ENCODE peak calls at places on chromosome 1, in six cellular contexts. Y is breast epithelium; S is CD4-positive, alpha-beta T cell; Q is MM.1S; D is dorsolateral prefrontal cortex; L is SK-N-MC. H is an unnamed sample.

GRCh38 chr1:1346501-1346890 is 2.7 kb downstream of the DVL1 start:
- DNase-seq in L (no peak), Q (no peak), Y (no peak), D (no peak), S (no peak), H (no peak)

GRCh38 chr1:53638641-53639035 is 100.3 kb downstream of the GLIS1 start:
- DNase-seq in S (no peak), D (no peak), L (no peak), Q (no peak), Y (no peak), H (no peak)

GRCh38 chr1:31627301-31627929 is 9.9 kb downstream of the HCRTR1 start:
- DNase-seq in S (no peak), Q (no peak), D (no peak), Y (peak), L (no peak), H (no peak)

GRCh38 chr1:225554216-225554812 is 98.6 kb downstream of the ENAH start:
- DNase-seq in D (no peak), Y (no peak), Q (peak), S (no peak), L (no peak), H (peak)

GRCh38 chr1:201336711-201337450 is 40.6 kb downstream of the TNNT2 start:
- DNase-seq in L (no peak), D (no peak), Q (no peak), S (no peak), Y (no peak), H (no peak)

GRCh38 chr1:105343317-105343716 is 1593.6 kb downstream of the AMY1C start:
- DNase-seq in Y (no peak), S (no peak), L (no peak), D (no peak), Q (no peak), H (no peak)

GRCh38 chr1:213415686-213416380 is 364.8 kb downstream of the RPS6KC1 start:
- DNase-seq in D (no peak), S (no peak), L (no peak), Y (no peak), Q (no peak), H (no peak)

GRCh38 chr1:155181371-155182051 is 7.9 kb downstream of the TRIM46 start:
- DNase-seq in Q (no peak), S (no peak), D (no peak), L (no peak), Y (no peak), H (no peak)

GRCh38 chr1:62424412-62424811 is 12.4 kb upstream of the USP1 start:
- DNase-seq in D (no peak), Y (no peak), L (no peak), Q (no peak), S (no peak), H (no peak)

GRCh38 chr1:180424848-180425457 is 77.4 kb downstream of the ACBD6 start:
- DNase-seq in S (no peak), L (peak), D (no peak), Q (no peak), Y (no peak), H (no peak)

GRCh38 chr1:149846600-149847466 is 52.5 kb upstream of the BOLA1 start:
- DNase-seq in D (no peak), Q (peak), Y (no peak), L (no peak), S (no peak), H (no peak)

GRCh38 chr1:3659093-3659492 is 6.8 kb downstream of the TP73 start:
- DNase-seq in L (no peak), Q (no peak), Y (no peak), S (no peak), D (no peak), H (no peak)

GRCh38 chr1:170424346-170424745 is 107.6 kb upstream of the GORAB start:
- DNase-seq in Q (no peak), S (no peak), Y (no peak), D (no peak), L (no peak), H (no peak)

GRCh38 chr1:182860658-182861057 is 21.5 kb downstream of the DHX9 start:
- DNase-seq in L (no peak), D (no peak), S (no peak), Q (no peak), Y (no peak), H (no peak)

GRCh38 chr1:179866616-179867015 is 11.0 kb downstream of the TOR1AIP2 start:
- DNase-seq in D (no peak), Y (no peak), Q (no peak), S (no peak), L (no peak), H (no peak)

GRCh38 chr1:39676951-39677350 is 5.0 kb upstream of the NT5C1A start:
- DNase-seq in S (no peak), Y (no peak), D (no peak), L (no peak), Q (no peak), H (no peak)

GRCh38 chr1:34824817-34825454 is 32.1 kb downstream of the GJA4 start:
- DNase-seq in Q (no peak), S (no peak), L (no peak), D (no peak), Y (no peak), H (no peak)

GRCh38 chr1:16498573-16499359 is 15.3 kb downstream of the RNU1-1 start:
- DNase-seq in L (no peak), Q (peak), S (peak), D (peak), Y (peak), H (peak)

GRCh38 chr1:43270421-43271095 is 775 bp downstream of the TMEM125 start:
- DNase-seq in D (peak), S (no peak), Y (peak), Q (no peak), L (no peak), H (peak)

GRCh38 chr1:17194133-17194475 is 10.8 kb upstream of the PADI1 start:
- DNase-seq in Y (no peak), S (no peak), D (peak), L (no peak), Q (no peak), H (no peak)

GRCh38 chr1:24748191-24749121 is 3.2 kb downstream of the CLIC4 start:
- DNase-seq in Y (no peak), D (no peak), S (no peak), Q (peak), L (no peak), H (no peak)
- H3K27ac ChIP-seq in Y (no peak), D (no peak), S (no peak), Q (peak), L (peak), H (no peak)

GRCh38 chr1:117609471-117609911 is 3.6 kb downstream of the TENT5C start:
- DNase-seq in Q (peak), D (peak), L (no peak), Y (no peak), S (no peak), H (no peak)
- H3K27ac ChIP-seq in Q (peak), D (no peak), L (no peak), Y (no peak), S (no peak), H (no peak)

GRCh38 chr1:116178837-116179236 is 67.6 kb downstream of the MAB21L3 start:
- DNase-seq in L (no peak), D (no peak), Q (no peak), Y (no peak), S (no peak), H (peak)
- H3K27ac ChIP-seq in L (no peak), D (no peak), Q (no peak), Y (no peak), S (no peak), H (peak)

GRCh38 chr1:93029317-93029716 is 49.8 kb upstream of the MTF2 start:
- DNase-seq in Y (no peak), Q (peak), S (peak), L (no peak), D (no peak), H (no peak)

GRCh38 chr1:93033785-93034184 is 45.3 kb upstream of the MTF2 start:
- DNase-seq in L (no peak), Q (peak), D (no peak), S (no peak), Y (no peak), H (no peak)

GRCh38 chr1:93036672-93037071 is 42.4 kb upstream of the MTF2 start:
- DNase-seq in D (no peak), Q (no peak), L (no peak), Y (no peak), S (no peak), H (no peak)

GRCh38 chr1:93034397-93034796 is 44.7 kb upstream of the MTF2 start:
- DNase-seq in L (no peak), Y (no peak), Q (no peak), D (no peak), S (no peak), H (no peak)

DNA sequence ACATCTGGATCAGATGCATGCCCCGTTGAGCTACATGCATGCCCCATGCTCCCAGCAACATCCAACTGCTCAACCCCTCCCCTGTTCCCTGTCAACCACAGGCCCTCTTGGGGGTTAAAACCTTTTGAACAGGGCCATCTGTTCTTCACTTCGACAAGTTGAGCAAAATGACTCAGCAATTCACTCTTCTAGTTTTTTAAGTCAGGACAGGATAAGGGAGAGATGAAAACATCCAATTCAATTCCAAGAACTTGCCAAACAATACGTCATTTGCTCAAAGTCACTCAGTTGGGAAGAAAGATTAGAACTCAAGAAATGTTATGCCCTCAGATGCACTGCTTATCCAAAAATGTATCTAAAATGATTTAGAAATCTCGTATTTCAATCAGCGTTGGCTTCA is 46.1 kb upstream of the MTF2 start:
- DNase-seq in L (no peak), S (no peak), Q (no peak), Y (no peak), D (no peak), H (no peak)
- H3K27ac ChIP-seq in L (no peak), S (no peak), Q (peak), Y (no peak), D (no peak), H (no peak)

H was measured in hepatocyte.